ENCODE peak calls at places on chromosome 7, in four cellular contexts. One of them, this sample, is unnamed.

GRCh38 chr7:129433823-129434171 is 435 bp upstream of the STRIP2 start:
- DNase-seq in endothelial cell of umbilical vein: no peak
- DNase-seq in MM.1S: no peak
- DNase-seq in lower lobe of right lung: no peak
- DNase-seq in this sample: peak; percentile 71

GRCh38 chr7:101875215-101875846 is 57.9 kb downstream of the CUX1 start:
- DNase-seq in endothelial cell of umbilical vein: no peak
- DNase-seq in MM.1S: no peak
- DNase-seq in lower lobe of right lung: no peak
- DNase-seq in this sample: no peak

GRCh38 chr7:6640246-6640721 is 3.2 kb downstream of the ZNF316 start:
- DNase-seq in endothelial cell of umbilical vein: peak; percentile 35
- DNase-seq in MM.1S: no peak
- DNase-seq in lower lobe of right lung: no peak
- DNase-seq in this sample: peak; percentile 42

GRCh38 chr7:47795631-47796030 is 152.6 kb downstream of the PKD1L1 start:
- DNase-seq in endothelial cell of umbilical vein: no peak
- DNase-seq in MM.1S: no peak
- DNase-seq in lower lobe of right lung: no peak
- DNase-seq in this sample: no peak

GRCh38 chr7:69934475-69934903 is 336.2 kb downstream of the AUTS2 start:
- DNase-seq in endothelial cell of umbilical vein: no peak
- DNase-seq in MM.1S: no peak
- DNase-seq in lower lobe of right lung: no peak
- DNase-seq in this sample: peak; percentile 83

GRCh38 chr7:107138696-107139420 is 29.9 kb upstream of the HBP1 start:
- DNase-seq in endothelial cell of umbilical vein: no peak
- DNase-seq in MM.1S: no peak
- DNase-seq in lower lobe of right lung: no peak
- DNase-seq in this sample: no peak

GRCh38 chr7:95642173-95642572 is 45.9 kb upstream of the PDK4 start:
- DNase-seq in endothelial cell of umbilical vein: no peak
- DNase-seq in MM.1S: no peak
- DNase-seq in lower lobe of right lung: no peak
- DNase-seq in this sample: no peak

GRCh38 chr7:82530361-82530760 is 86.8 kb upstream of the CACNA2D1 start:
- DNase-seq in endothelial cell of umbilical vein: no peak
- DNase-seq in MM.1S: no peak
- DNase-seq in lower lobe of right lung: no peak
- DNase-seq in this sample: no peak

GRCh38 chr7:81267508-81267907 is 348.7 kb upstream of the SEMA3C start:
- DNase-seq in endothelial cell of umbilical vein: peak; percentile 24
- DNase-seq in MM.1S: no peak
- DNase-seq in lower lobe of right lung: no peak
- DNase-seq in this sample: no peak

GRCh38 chr7:18961997-18962396 is 155.4 kb downstream of the TWIST1 start:
- DNase-seq in endothelial cell of umbilical vein: no peak
- DNase-seq in MM.1S: no peak
- DNase-seq in lower lobe of right lung: no peak
- DNase-seq in this sample: no peak

GRCh38 chr7:78167825-78168224 is 369.3 kb downstream of the PHTF2 start:
- DNase-seq in endothelial cell of umbilical vein: no peak
- DNase-seq in MM.1S: no peak
- DNase-seq in lower lobe of right lung: no peak
- DNase-seq in this sample: no peak

GRCh38 chr7:152336754-152337368 is 98.9 kb downstream of the KMT2C start:
- DNase-seq in endothelial cell of umbilical vein: peak; percentile 45
- DNase-seq in MM.1S: peak; percentile 72
- DNase-seq in lower lobe of right lung: no peak
- DNase-seq in this sample: peak; percentile 24

GRCh38 chr7:97149843-97150242 is 32.3 kb downstream of the SDHAF3 start:
- DNase-seq in endothelial cell of umbilical vein: no peak
- DNase-seq in MM.1S: no peak
- DNase-seq in lower lobe of right lung: no peak
- DNase-seq in this sample: no peak

GRCh38 chr7:138949421-138950088 is 31.6 kb downstream of the KIAA1549 start:
- DNase-seq in endothelial cell of umbilical vein: no peak
- DNase-seq in MM.1S: no peak
- DNase-seq in lower lobe of right lung: no peak
- DNase-seq in this sample: no peak

GRCh38 chr7:126026421-126027088 is 1096.9 kb upstream of the POT1 start:
- DNase-seq in endothelial cell of umbilical vein: no peak
- DNase-seq in MM.1S: no peak
- DNase-seq in lower lobe of right lung: no peak
- DNase-seq in this sample: no peak

GRCh38 chr7:43879477-43879876 is 10.2 kb upstream of the MRPS24 start:
- DNase-seq in endothelial cell of umbilical vein: peak; percentile 77
- DNase-seq in MM.1S: no peak
- DNase-seq in lower lobe of right lung: no peak
- DNase-seq in this sample: no peak

GRCh38 chr7:93147358-93147757 is 827 bp downstream of the SAMD9L start:
- DNase-seq in endothelial cell of umbilical vein: peak; percentile 76
- DNase-seq in MM.1S: peak; percentile 67
- DNase-seq in lower lobe of right lung: no peak
- DNase-seq in this sample: no peak

GRCh38 chr7:159218216-159219006 is 73.7 kb upstream of the VIPR2 start:
- DNase-seq in endothelial cell of umbilical vein: no peak
- DNase-seq in MM.1S: no peak
- DNase-seq in lower lobe of right lung: no peak
- DNase-seq in this sample: no peak

GRCh38 chr7:7208524-7208923 is 26.2 kb downstream of the C1GALT1 start:
- DNase-seq in endothelial cell of umbilical vein: no peak
- DNase-seq in MM.1S: no peak
- DNase-seq in lower lobe of right lung: no peak
- DNase-seq in this sample: no peak

GRCh38 chr7:75776295-75776971 is 4.4 kb upstream of the CCL26 start:
- DNase-seq in endothelial cell of umbilical vein: no peak
- DNase-seq in MM.1S: peak; percentile 12
- DNase-seq in lower lobe of right lung: no peak
- DNase-seq in this sample: no peak

GRCh38 chr7:95331004-95331337 is 6.6 kb upstream of the PON1 start:
- DNase-seq in endothelial cell of umbilical vein: no peak
- DNase-seq in MM.1S: no peak
- DNase-seq in lower lobe of right lung: no peak
- DNase-seq in this sample: no peak

GRCh38 chr7:151782598-151783448 is 94.1 kb downstream of the PRKAG2 start:
- DNase-seq in endothelial cell of umbilical vein: peak; percentile 59
- DNase-seq in MM.1S: peak; percentile 86
- DNase-seq in lower lobe of right lung: peak; percentile 85
- DNase-seq in this sample: peak; percentile 84

GRCh38 chr7:121212031-121212430 is 116.8 kb upstream of the WNT16 start:
- DNase-seq in endothelial cell of umbilical vein: no peak
- DNase-seq in MM.1S: no peak
- DNase-seq in lower lobe of right lung: no peak
- DNase-seq in this sample: no peak

GRCh38 chr7:36599645-36600313 is 124.5 kb downstream of the AOAH start:
- DNase-seq in endothelial cell of umbilical vein: no peak
- DNase-seq in MM.1S: no peak
- DNase-seq in lower lobe of right lung: no peak
- DNase-seq in this sample: no peak
- H3K27me3 ChIP-seq in endothelial cell of umbilical vein: no peaks in the 10 kb centered on the region
- H3K27me3 ChIP-seq in MM.1S: no peaks in the 10 kb centered on the region
- H3K27me3 ChIP-seq in lower lobe of right lung: no peaks in the 10 kb centered on the region
- H3K27me3 ChIP-seq in this sample: no peaks in the 10 kb centered on the region

GRCh38 chr7:133253522-133253882 is 624 bp downstream of the EXOC4 start:
- DNase-seq in endothelial cell of umbilical vein: peak; percentile 43
- DNase-seq in MM.1S: peak; percentile 60
- DNase-seq in lower lobe of right lung: no peak
- DNase-seq in this sample: no peak
- H3K4me3 ChIP-seq in endothelial cell of umbilical vein: peak overlapping the region; percentile 94
- H3K4me3 ChIP-seq in MM.1S: peak overlapping the region; percentile 91
- H3K4me3 ChIP-seq in lower lobe of right lung: peak overlapping the region; percentile 86
- H3K4me3 ChIP-seq in this sample: peak overlapping the region; percentile 98

DNA sequence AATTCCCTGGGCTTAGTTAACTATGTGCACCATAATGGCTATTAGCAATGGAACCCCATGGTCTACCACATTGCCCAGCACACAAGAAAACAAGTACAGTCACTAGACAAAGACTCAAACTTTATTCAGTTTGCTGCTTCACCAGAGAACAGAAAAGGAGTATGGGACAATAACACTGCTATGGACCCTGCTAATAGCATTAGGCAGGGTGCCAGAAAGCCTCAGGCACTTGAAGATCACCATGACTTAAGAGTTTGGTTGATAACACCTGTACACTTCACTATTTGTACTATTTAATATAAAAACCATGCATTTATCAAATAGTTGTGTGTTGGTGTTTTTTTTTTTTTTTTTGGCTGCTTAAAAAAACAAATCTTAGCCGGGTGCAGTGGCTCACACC is 159.6 kb downstream of the KMT2E start:
- DNase-seq in endothelial cell of umbilical vein: no peak
- DNase-seq in MM.1S: no peak
- DNase-seq in lower lobe of right lung: no peak
- DNase-seq in this sample: peak; percentile 52
- TF ChIP-seq CTCF in endothelial cell of umbilical vein: no peak
- TF ChIP-seq CTCF in MM.1S: no peak
- TF ChIP-seq CTCF in lower lobe of right lung: no peak
- TF ChIP-seq CTCF in this sample: no peak

DNA sequence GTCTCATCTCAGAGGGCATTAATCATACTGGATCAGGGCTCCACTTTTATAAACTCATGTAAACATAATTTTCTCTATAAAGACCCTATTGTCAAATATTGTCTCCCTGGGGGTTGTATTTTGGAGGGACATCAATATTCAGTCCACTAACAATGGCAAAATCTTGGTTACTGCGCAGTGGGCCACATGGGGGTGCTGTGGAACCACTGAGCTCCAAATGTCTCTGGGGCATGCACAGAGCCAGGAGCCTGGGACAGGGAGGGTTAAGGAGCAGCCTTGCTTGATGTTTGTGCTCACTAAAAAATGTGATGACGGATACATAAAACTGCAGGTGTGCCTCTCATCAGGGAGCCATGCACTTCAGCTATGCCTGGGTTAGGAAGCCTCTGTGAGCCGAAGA is 62.1 kb upstream of the PRSS58 start:
- DNase-seq in endothelial cell of umbilical vein: no peak
- DNase-seq in MM.1S: peak; percentile 31
- DNase-seq in lower lobe of right lung: no peak
- DNase-seq in this sample: no peak
- H3K27me3 ChIP-seq in endothelial cell of umbilical vein: no peaks in the 10 kb centered on the region
- H3K27me3 ChIP-seq in MM.1S: no peaks in the 10 kb centered on the region
- H3K27me3 ChIP-seq in lower lobe of right lung: no peaks in the 10 kb centered on the region
- H3K27me3 ChIP-seq in this sample: no peaks in the 10 kb centered on the region

GRCh38 chr7:148695953-148696352 is 2.8 kb upstream of the CUL1 start:
- DNase-seq in endothelial cell of umbilical vein: no peak
- DNase-seq in MM.1S: no peak
- DNase-seq in lower lobe of right lung: no peak
- DNase-seq in this sample: no peak

GRCh38 chr7:148698397-148699023 is at the start of gene CUL1:
- DNase-seq in endothelial cell of umbilical vein: peak; percentile 67
- DNase-seq in MM.1S: peak; percentile 94
- DNase-seq in lower lobe of right lung: peak; percentile 93
- DNase-seq in this sample: peak; percentile 87

GRCh38 chr7:148696787-148697186 is 1.9 kb upstream of the CUL1 start:
- DNase-seq in endothelial cell of umbilical vein: peak; percentile 45
- DNase-seq in MM.1S: no peak
- DNase-seq in lower lobe of right lung: no peak
- DNase-seq in this sample: no peak

GRCh38 chr7:148697950-148698396 is 730 bp upstream of the CUL1 start:
- DNase-seq in endothelial cell of umbilical vein: no peak
- DNase-seq in MM.1S: peak; percentile 48
- DNase-seq in lower lobe of right lung: no peak
- DNase-seq in this sample: no peak

GRCh38 chr7:148697256-148697841 is 1.4 kb upstream of the CUL1 start:
- DNase-seq in endothelial cell of umbilical vein: peak; percentile 80
- DNase-seq in MM.1S: no peak
- DNase-seq in lower lobe of right lung: no peak
- DNase-seq in this sample: peak; percentile 15
- H3K4me3 ChIP-seq in endothelial cell of umbilical vein: peak overlapping the region; percentile 65
- H3K4me3 ChIP-seq in MM.1S: peak overlapping the region; percentile 80
- H3K4me3 ChIP-seq in lower lobe of right lung: peak overlapping the region; percentile 92
- H3K4me3 ChIP-seq in this sample: peak overlapping the region; percentile 87

GRCh38 chr7:54705436-54705835 is 53.6 kb downstream of the SEC61G start:
- DNase-seq in endothelial cell of umbilical vein: peak; percentile 5
- DNase-seq in MM.1S: peak; percentile 85
- DNase-seq in lower lobe of right lung: no peak
- DNase-seq in this sample: peak; percentile 62
- TF ChIP-seq CTCF in endothelial cell of umbilical vein: no peak
- TF ChIP-seq CTCF in MM.1S: no peak
- TF ChIP-seq CTCF in lower lobe of right lung: no peak
- TF ChIP-seq CTCF in this sample: no peak

GRCh38 chr7:117323877-117324699 is 1.2 kb upstream of the WNT2 start:
- DNase-seq in endothelial cell of umbilical vein: peak; percentile 21
- DNase-seq in MM.1S: no peak
- DNase-seq in lower lobe of right lung: peak; percentile 56
- DNase-seq in this sample: peak; percentile 13

GRCh38 chr7:117323585-117323876 is 673 bp upstream of the WNT2 start:
- DNase-seq in endothelial cell of umbilical vein: peak; percentile 20
- DNase-seq in MM.1S: no peak
- DNase-seq in lower lobe of right lung: no peak
- DNase-seq in this sample: no peak

GRCh38 chr7:117322741-117323584 is at the start of gene WNT2:
- DNase-seq in endothelial cell of umbilical vein: no peak
- DNase-seq in MM.1S: no peak
- DNase-seq in lower lobe of right lung: no peak
- DNase-seq in this sample: no peak

GRCh38 chr7:117320523-117320922 is 2.3 kb downstream of the WNT2 start:
- DNase-seq in endothelial cell of umbilical vein: no peak
- DNase-seq in MM.1S: no peak
- DNase-seq in lower lobe of right lung: no peak
- DNase-seq in this sample: no peak

GRCh38 chr7:117319211-117319610 is 3.6 kb downstream of the WNT2 start:
- DNase-seq in endothelial cell of umbilical vein: no peak
- DNase-seq in MM.1S: no peak
- DNase-seq in lower lobe of right lung: no peak
- DNase-seq in this sample: no peak
- H3K27me3 ChIP-seq in endothelial cell of umbilical vein: peaks cover 44% of the 10 kb centered on the region
- H3K27me3 ChIP-seq in MM.1S: no peaks in the 10 kb centered on the region
- H3K27me3 ChIP-seq in lower lobe of right lung: peaks cover 24% of the 10 kb centered on the region
- H3K27me3 ChIP-seq in this sample: peaks cover 70% of the 10 kb centered on the region

This sample was measured in BE2C.